ENCODE peak calls at places on chromosomes 5 and 9, in five cellular contexts. A is stimulated activated CD4-positive, alpha-beta T cell treated with anti-CD3 and anti-CD28 coated beads, Interleukin-15, amount 100 ng/mL, for 24 hours; T is NCI-H1417; K is brain microvascular endothelial cell; E is breast epithelium. G is an unnamed sample.

GRCh38 chr5:104513194-104513602 is 950.6 kb upstream of the NUDT12 start:
- DNase-seq in A (no peak), T (no peak), K (peak), E (no peak), G (no peak)

GRCh38 chr9:81716409-81716808 is 27.1 kb upstream of the TLE1 start:
- DNase-seq in A (no peak), T (no peak), K (peak), E (no peak), G (no peak)

GRCh38 chr5:131329187-131329540 is 65.3 kb downstream of the CDC42SE2 start:
- DNase-seq in A (no peak), T (no peak), K (no peak), E (no peak), G (no peak)

GRCh38 chr5:33313150-33313549 is 127.6 kb upstream of the TARS1 start:
- DNase-seq in A (no peak), T (no peak), K (peak), E (no peak), G (no peak)

GRCh38 chr9:111661802-111662491 is 542 bp downstream of the GNG10 start:
- DNase-seq in A (peak), T (peak), K (no peak), E (no peak), G (peak)

GRCh38 chr5:42753099-42753498 is 3.5 kb upstream of the CCDC152 start:
- DNase-seq in A (no peak), T (no peak), K (no peak), E (no peak), G (no peak)

GRCh38 chr5:2916076-2916682 is 164.7 kb upstream of the IRX2 start:
- DNase-seq in A (no peak), T (no peak), K (no peak), E (no peak), G (no peak)

GRCh38 chr5:57651127-57651526 is 168.5 kb upstream of the ACTBL2 start:
- DNase-seq in A (no peak), T (no peak), K (no peak), E (no peak), G (no peak)

GRCh38 chr9:3251309-3251708 is 274.5 kb downstream of the RFX3 start:
- DNase-seq in A (no peak), T (no peak), K (no peak), E (no peak), G (no peak)

GRCh38 chr5:74974451-74975089 is 77.8 kb downstream of the GCNT4 start:
- DNase-seq in A (peak), T (no peak), K (no peak), E (no peak), G (peak)

GRCh38 chr9:95816716-95817115 is 58.8 kb upstream of the ERCC6L2 start:
- DNase-seq in A (no peak), T (no peak), K (no peak), E (no peak), G (no peak)

G was measured in stimulated activated effector memory CD8-positive, alpha-beta T cell treated with anti-CD3 and anti-CD28 coated beads, Interleukin-12 subunit alpha, Interleukin-12 subunit beta, amount 100 ng/mL, for 72 hours.